ENCODE peak calls at places on chromosome 15, in six cellular contexts. D is activated naive CD8-positive, alpha-beta T cell treated with anti-CD3 and anti-CD28 coated beads for 36 hours; A is amniotic stem cell; G is T-helper 1 cell; B is activated naive CD4-positive, alpha-beta T cell treated with anti-CD3 and anti-CD28 coated beads, Interleukin-2, amount 50 U/mL, for 72 hours; S is AG08395. T is an unnamed sample.

GRCh38 chr15:39099524-39099923 is 481.4 kb upstream of the THBS1 start:
- DNase-seq in D (no peak), A (no peak), G (no peak), B (no peak), S (no peak), T (peak; percentile 58)

GRCh38 chr15:55846108-55846707 is 103.3 kb upstream of the PRTG start:
- DNase-seq in D (peak; percentile 9), A (peak; percentile 30), G (no peak), B (no peak), S (peak; percentile 72), T (peak; percentile 89)

GRCh38 chr15:70741107-70741511 is 22.2 kb downstream of the UACA start:
- DNase-seq in D (no peak), A (no peak), G (no peak), B (no peak), S (peak; percentile 60), T (peak; percentile 94)

GRCh38 chr15:88631464-88632028 is 7.3 kb upstream of the ISG20 start:
- DNase-seq in D (no peak), A (no peak), G (no peak), B (no peak), S (no peak), T (no peak)

GRCh38 chr15:59346951-59347350 is 25.7 kb downstream of the MYO1E start:
- DNase-seq in D (no peak), A (no peak), G (no peak), B (no peak), S (no peak), T (no peak)

GRCh38 chr15:96322401-96323249 is 7.9 kb upstream of the NR2F2 start:
- DNase-seq in D (no peak), A (no peak), G (no peak), B (no peak), S (no peak), T (peak; percentile 43)

GRCh38 chr15:60255390-60255789 is 142.4 kb downstream of the ANXA2 start:
- DNase-seq in D (peak; percentile 23), A (no peak), G (no peak), B (no peak), S (no peak), T (no peak)

GRCh38 chr15:74174216-74174965 is 881 bp downstream of the ISLR start:
- DNase-seq in D (no peak), A (no peak), G (no peak), B (no peak), S (peak; percentile 43), T (peak; percentile 41)

GRCh38 chr15:80191897-80192595 is 39.2 kb downstream of the FAH start:
- DNase-seq in D (no peak), A (no peak), G (no peak), B (no peak), S (no peak), T (no peak)

GRCh38 chr15:81312790-81313543 is 11.0 kb downstream of the STARD5 start:
- DNase-seq in D (no peak), A (peak; percentile 98), G (no peak), B (peak; percentile 44), S (peak; percentile 97), T (peak; percentile 98)

GRCh38 chr15:83323296-83323711 is 38.8 kb upstream of the BNC1 start:
- DNase-seq in D (no peak), A (peak; percentile 54), G (no peak), B (no peak), S (peak; percentile 89), T (peak; percentile 94)

GRCh38 chr15:75671684-75672083 is 24.0 kb downstream of the SNX33 start:
- DNase-seq in D (no peak), A (no peak), G (no peak), B (no peak), S (no peak), T (no peak)

GRCh38 chr15:78272776-78273175 is 8.4 kb downstream of the DNAJA4 start:
- DNase-seq in D (no peak), A (no peak), G (no peak), B (no peak), S (no peak), T (no peak)

GRCh38 chr15:84798436-84798946 is 18.7 kb upstream of the ALPK3 start:
- DNase-seq in D (no peak), A (no peak), G (no peak), B (peak; percentile 42), S (no peak), T (no peak)

GRCh38 chr15:61983087-61983486 is 77.2 kb downstream of the VPS13C start:
- DNase-seq in D (no peak), A (no peak), G (no peak), B (no peak), S (no peak), T (peak; percentile 3)

GRCh38 chr15:29665441-29665985 is 156.8 kb downstream of the TJP1 start:
- DNase-seq in D (no peak), A (no peak), G (no peak), B (no peak), S (no peak), T (no peak)

GRCh38 chr15:31516459-31516858 is 189.8 kb downstream of the KLF13 start:
- DNase-seq in D (no peak), A (no peak), G (no peak), B (no peak), S (no peak), T (no peak)

GRCh38 chr15:98651581-98652220 is 3.4 kb downstream of the IGF1R start:
- DNase-seq in D (no peak), A (no peak), G (no peak), B (no peak), S (peak; percentile 17), T (peak; percentile 49)

GRCh38 chr15:51093865-51094605 is 671 bp downstream of the TNFAIP8L3 start:
- DNase-seq in D (no peak), A (no peak), G (no peak), B (no peak), S (no peak), T (no peak)

GRCh38 chr15:40787344-40787841 is 17.6 kb downstream of the C15orf62 start:
- DNase-seq in D (peak; percentile 69), A (no peak), G (no peak), B (peak; percentile 76), S (peak; percentile 63), T (peak; percentile 91)

GRCh38 chr15:39580630-39581500 is at the start of gene THBS1:
- DNase-seq in D (peak; percentile 60), A (peak; percentile 91), G (peak; percentile 13), B (no peak), S (peak; percentile 94), T (peak; percentile 88)

GRCh38 chr15:87871738-87872315 is 384.7 kb downstream of the NTRK3 start:
- DNase-seq in D (no peak), A (no peak), G (no peak), B (no peak), S (peak; percentile 18), T (peak; percentile 45)

T was measured in fibroblast of lung.